ENCODE peak calls at places on chromosomes 4 and X, in four cellular contexts. I is mucosa of descending colon, X is EL, K is endothelial cell. P is an unnamed sample.

GRCh38 chr4:154590329-154591006 is at the start of gene FGA:
- DNase-seq in X (no peak), K (no peak), I (no peak), P (peak; percentile 16)

GRCh38 chr4:53476232-53477037 is 99.0 kb downstream of the FIP1L1 start:
- DNase-seq in K (no peak), I (no peak), X (peak; percentile 96), P (no peak)

GRCh38 chr4:187493661-187494060 is 501.9 kb upstream of the ZFP42 start:
- DNase-seq in X (peak; percentile 19), K (no peak), I (no peak), P (no peak)

GRCh38 chrX:130027569-130027968 is 45.1 kb downstream of the BCORL1 start:
- DNase-seq in K (no peak), X (no peak), I (no peak), P (no peak)

GRCh38 chrX:2425281-2426071 is 75.3 kb downstream of the DHRSX start:
- DNase-seq in X (no peak), K (no peak), I (no peak), P (no peak)

GRCh38 chr4:30722092-30722915 is 2.1 kb downstream of the PCDH7 start:
- DNase-seq in I (peak; percentile 27), X (no peak), K (peak; percentile 7), P (no peak)

GRCh38 chr4:88158360-88159136 is at the start of gene ABCG2:
- DNase-seq in I (peak; percentile 66), X (peak; percentile 68), K (peak; percentile 31), P (peak; percentile 23)

GRCh38 chrX:9897761-9898161 is 69.4 kb upstream of the CLDN34 start:
- DNase-seq in X (peak; percentile 90), I (no peak), K (no peak), P (no peak)

GRCh38 chrX:136158685-136159084 is 11.4 kb downstream of the FHL1 start:
- DNase-seq in X (no peak), K (no peak), I (no peak), P (no peak)

GRCh38 chr4:178554352-178554751 is 1112.1 kb upstream of the AGA start:
- DNase-seq in K (no peak), I (no peak), X (no peak), P (no peak)

GRCh38 chrX:53319614-53320542 is 38.5 kb upstream of the IQSEC2 start:
- DNase-seq in I (no peak), X (peak; percentile 7), K (no peak), P (no peak)

GRCh38 chr4:102825261-102826071 is 1.9 kb downstream of the UBE2D3 start:
- DNase-seq in X (peak; percentile 82), I (no peak), K (peak; percentile 48), P (no peak)

GRCh38 chrX:31423575-31424284 is 351.9 kb upstream of the FTHL17 start:
- DNase-seq in X (peak; percentile 60), K (peak; percentile 21), I (no peak), P (peak; percentile 13)

GRCh38 chr4:1711906-1712215 is 258 bp downstream of the SLBP start:
- DNase-seq in K (no peak), I (no peak), X (no peak), P (no peak)

GRCh38 chrX:151513472-151513871 is 50.0 kb upstream of the PASD1 start:
- DNase-seq in I (no peak), K (no peak), X (no peak), P (no peak)

GRCh38 chr4:140000232-140000631 is 153.8 kb downstream of the MAML3 start:
- DNase-seq in X (no peak), I (no peak), K (no peak), P (no peak)

GRCh38 chrX:103831342-103831802 is 685 bp downstream of the RAB9B start:
- DNase-seq in X (no peak), K (peak; percentile 51), I (no peak), P (no peak)

GRCh38 chrX:123601437-123601836 is 131.4 kb downstream of the THOC2 start:
- DNase-seq in X (no peak), K (no peak), I (no peak), P (no peak)

GRCh38 chr4:156390599-156391296 is 437.1 kb upstream of the CTSO start:
- DNase-seq in X (no peak), I (no peak), K (no peak), P (no peak)

GRCh38 chrX:95903490-95903889 is 781.2 kb upstream of the DIAPH2 start:
- DNase-seq in I (no peak), K (peak; percentile 4), X (no peak), P (no peak)

GRCh38 chrX:68867458-68868166 is 38.8 kb downstream of the EFNB1 start:
- DNase-seq in K (no peak), X (no peak), I (no peak), P (no peak)

GRCh38 chr4:67151376-67152343 is 393.6 kb downstream of the CENPC start:
- DNase-seq in I (no peak), X (no peak), K (no peak), P (no peak)

GRCh38 chr4:3436798-3437581 is 4.8 kb upstream of the HGFAC start:
- DNase-seq in X (peak; percentile 71), I (peak; percentile 72), K (no peak), P (no peak)

GRCh38 chr4:1402021-1402515 is 4.2 kb downstream of the NKX1-1 start:
- DNase-seq in X (no peak), I (no peak), K (no peak), P (no peak)

GRCh38 chrX:103831803-103832544 is at the start of gene RAB9B:
- DNase-seq in I (peak; percentile 69), X (peak; percentile 59), K (peak; percentile 32), P (peak; percentile 61)

GRCh38 chr4:143352052-143352451 is 15.4 kb downstream of the GAB1 start:
- DNase-seq in K (no peak), X (no peak), I (peak; percentile 41), P (no peak)

GRCh38 chr4:155592568-155593343 is 73.9 kb upstream of the GUCY1A1 start:
- DNase-seq in X (no peak), I (no peak), K (no peak), P (no peak)

GRCh38 chrX:109294097-109294815 is 187.6 kb downstream of the GUCY2F start:
- DNase-seq in I (no peak), K (no peak), X (peak; percentile 1), P (no peak)

GRCh38 chrX:68490644-68491043 is 8.2 kb upstream of the YIPF6 start:
- DNase-seq in K (peak; percentile 19), I (no peak), X (peak; percentile 31), P (peak; percentile 29)

P was measured in HuH-7.5.